ENCODE peak calls at places on chromosomes 1 and 21, in eight cellular contexts. H, Q, O, D, C, K, S and M are unnamed samples.

GRCh38 chr1:209884665-209885117 is 53.3 kb upstream of the SYT14 start:
- DNase-seq in H (no peak), Q (peak), O (peak), D (peak), C (peak), K (no peak), S (peak), M (peak)

GRCh38 chr1:94974224-94974623 is 47.3 kb upstream of the CNN3 start:
- DNase-seq in H (no peak), Q (peak), O (no peak), D (no peak), C (peak), K (no peak), S (no peak), M (peak)

GRCh38 chr21:36321325-36322082 is 1.5 kb downstream of the MORC3 start:
- DNase-seq in H (no peak), Q (no peak), O (peak), D (no peak), C (peak), K (peak), S (peak), M (peak)

GRCh38 chr1:91697322-91698260 is 188.4 kb downstream of the TGFBR3 start:
- DNase-seq in H (no peak), Q (peak), O (no peak), D (no peak), C (peak), K (no peak), S (no peak), M (peak)

GRCh38 chr1:200038987-200039848 is 11.7 kb downstream of the NR5A2 start:
- DNase-seq in H (peak), Q (peak), O (peak), D (no peak), C (no peak), K (peak), S (no peak), M (peak)

GRCh38 chr1:24898152-24898908 is 31.7 kb downstream of the RUNX3 start:
- DNase-seq in H (peak), Q (peak), O (no peak), D (no peak), C (peak), K (no peak), S (peak), M (peak)

GRCh38 chr1:207366022-207366421 is 44.5 kb downstream of the CD55 start:
- DNase-seq in H (no peak), Q (no peak), O (no peak), D (no peak), C (peak), K (no peak), S (no peak), M (no peak)

GRCh38 chr1:207873055-207873890 is 37.7 kb downstream of the CD34 start:
- DNase-seq in H (no peak), Q (no peak), O (no peak), D (no peak), C (no peak), K (no peak), S (no peak), M (no peak)

GRCh38 chr1:47181955-47182680 is 7.7 kb downstream of the PDZK1IP1 start:
- DNase-seq in H (no peak), Q (no peak), O (peak), D (no peak), C (peak), K (no peak), S (no peak), M (no peak)

GRCh38 chr1:36760081-36760480 is 274.2 kb downstream of the GRIK3 start:
- DNase-seq in H (no peak), Q (no peak), O (no peak), D (no peak), C (no peak), K (no peak), S (no peak), M (no peak)

GRCh38 chr21:27346041-27346448 is 379.2 kb upstream of the ADAMTS5 start:
- DNase-seq in H (no peak), Q (peak), O (peak), D (no peak), C (peak), K (no peak), S (no peak), M (peak)

GRCh38 chr1:99465176-99465900 is 180.6 kb upstream of the PALMD start:
- DNase-seq in H (no peak), Q (peak), O (peak), D (no peak), C (peak), K (no peak), S (peak), M (peak)

GRCh38 chr21:20451051-20451450 is 547.2 kb upstream of the NCAM2 start:
- DNase-seq in H (no peak), Q (no peak), O (no peak), D (peak), C (no peak), K (no peak), S (no peak), M (no peak)

GRCh38 chr1:34396042-34396441 is 219.3 kb downstream of the C1orf94 start:
- DNase-seq in H (no peak), Q (no peak), O (no peak), D (no peak), C (no peak), K (no peak), S (no peak), M (no peak)

GRCh38 chr1:202624781-202625108 is 85.5 kb downstream of the SYT2 start:
- DNase-seq in H (no peak), Q (peak), O (no peak), D (no peak), C (peak), K (no peak), S (no peak), M (peak)

GRCh38 chr1:81832573-81832972 is 31.8 kb downstream of the ADGRL2 start:
- DNase-seq in H (no peak), Q (peak), O (peak), D (no peak), C (peak), K (no peak), S (no peak), M (peak)

GRCh38 chr1:231808990-231809389 is 182.4 kb downstream of the DISC1 start:
- DNase-seq in H (no peak), Q (peak), O (peak), D (no peak), C (peak), K (no peak), S (no peak), M (peak)

GRCh38 chr1:167821969-167822685 is 91.8 kb downstream of the ADCY10 start:
- DNase-seq in H (no peak), Q (peak), O (peak), D (no peak), C (peak), K (no peak), S (no peak), M (no peak)

GRCh38 chr1:63663301-63663700 is 70.1 kb downstream of the PGM1 start:
- DNase-seq in H (no peak), Q (peak), O (peak), D (no peak), C (peak), K (no peak), S (no peak), M (no peak)

GRCh38 chr1:106912146-106912545 is 144.3 kb upstream of the PRMT6 start:
- DNase-seq in H (no peak), Q (peak), O (no peak), D (no peak), C (no peak), K (no peak), S (no peak), M (no peak)

GRCh38 chr1:30111431-30111830 is 612.0 kb downstream of the MATN1 start:
- DNase-seq in H (peak), Q (peak), O (peak), D (peak), C (peak), K (peak), S (peak), M (peak)

GRCh38 chr1:7373251-7373650 is 397.8 kb upstream of the VAMP3 start:
- DNase-seq in H (no peak), Q (no peak), O (no peak), D (no peak), C (no peak), K (no peak), S (no peak), M (no peak)

GRCh38 chr1:183780159-183780558 is 24.8 kb upstream of the RGL1 start:
- DNase-seq in H (no peak), Q (no peak), O (no peak), D (no peak), C (no peak), K (no peak), S (no peak), M (no peak)

GRCh38 chr21:25985990-25986389 is 184.6 kb downstream of the APP start:
- DNase-seq in H (no peak), Q (no peak), O (no peak), D (no peak), C (no peak), K (no peak), S (no peak), M (no peak)